ENCODE peak calls at places on chromosome 6, in four cellular contexts. I is mesendoderm, R is IMR-90, Y is H1. X is an unnamed sample. For H3K79me1, the result is how much of the 10 kb centered on the place peaks cover.

GRCh38 chr6:170590725-170591124 is 6.3 kb upstream of the PDCD2 start:
- DNase-seq in I (no peak), R (no peak), Y (no peak), X (no peak)

GRCh38 chr6:45666844-45667243 is 289.1 kb upstream of the SUPT3H start:
- DNase-seq in I (no peak), R (peak), Y (no peak), X (no peak)

GRCh38 chr6:3843379-3844096 is 5.6 kb upstream of the FAM50B start:
- DNase-seq in I (no peak), R (no peak), Y (no peak), X (no peak)

GRCh38 chr6:101230866-101231265 is 162.6 kb upstream of the GRIK2 start:
- DNase-seq in I (no peak), R (no peak), Y (no peak), X (no peak)

GRCh38 chr6:89079611-89080213 is 839 bp upstream of the PNRC1 start:
- DNase-seq in I (peak), R (peak), Y (no peak), X (no peak)

GRCh38 chr6:113018351-113019151 is 671.4 kb downstream of the RFPL4B start:
- DNase-seq in I (no peak), R (peak), Y (no peak), X (no peak)

GRCh38 chr6:31815025-31815838 is at the start of the genes HSPA1A and HSPA1L:
- DNase-seq in I (peak), R (peak), Y (peak), X (peak)

GRCh38 chr6:136037246-136037884 is 185.9 kb downstream of the PDE7B start:
- DNase-seq in I (no peak), R (peak), Y (no peak), X (no peak)

GRCh38 chr6:52375780-52376556 is 14.0 kb downstream of the PAQR8 start:
- DNase-seq in I (no peak), R (no peak), Y (no peak), X (no peak)

GRCh38 chr6:84728602-84729001 is 35.8 kb downstream of the TBX18 start:
- DNase-seq in I (peak), R (peak), Y (no peak), X (no peak)

GRCh38 chr6:80163754-80164187 is 57.3 kb downstream of the BCKDHB start:
- DNase-seq in I (peak), R (peak), Y (no peak), X (no peak)

GRCh38 chr6:89792881-89793280 is 26.7 kb downstream of the MDN1 start:
- DNase-seq in I (peak), R (peak), Y (no peak), X (peak)

GRCh38 chr6:49052901-49053300 is 410.2 kb downstream of the MMUT start:
- DNase-seq in I (no peak), R (no peak), Y (no peak), X (no peak)

GRCh38 chr6:116764557-116764960 is 960 bp downstream of the FAM162B start:
- DNase-seq in I (peak), R (peak), Y (no peak), X (peak)

GRCh38 chr6:28643017-28643740 is 117.5 kb downstream of the GPX5 start:
- DNase-seq in I (peak), R (peak), Y (peak), X (peak)

GRCh38 chr6:113184291-113184690 is 672.9 kb upstream of the MARCKS start:
- DNase-seq in I (no peak), R (peak), Y (no peak), X (no peak)

GRCh38 chr6:139567095-139567494 is 192.6 kb upstream of the CITED2 start:
- DNase-seq in I (no peak), R (no peak), Y (no peak), X (no peak)

GRCh38 chr6:100176321-100176950 is 182.4 kb upstream of the MCHR2 start:
- DNase-seq in I (peak), R (peak), Y (no peak), X (no peak)

GRCh38 chr6:40482532-40482931 is 104.6 kb downstream of the LRFN2 start:
- DNase-seq in I (peak), R (no peak), Y (no peak), X (peak)

GRCh38 chr6:63516186-63516944 is 55.9 kb upstream of the LOC128125822 start:
- DNase-seq in I (no peak), R (no peak), Y (no peak), X (no peak)

GRCh38 chr6:133724726-133725125 is 164.2 kb upstream of the TCF21 start:
- DNase-seq in I (peak), R (peak), Y (no peak), X (no peak)

GRCh38 chr6:156686429-156686939 is 90.7 kb upstream of the ARID1B start:
- DNase-seq in I (peak), R (peak), Y (no peak), X (peak)

GRCh38 chr6:169938262-169938701 is 186.9 kb downstream of the ERMARD start:
- DNase-seq in I (no peak), R (no peak), Y (no peak), X (no peak)

GRCh38 chr6:73343164-73343563 is 10.9 kb downstream of the DPPA5 start:
- DNase-seq in I (no peak), R (no peak), Y (no peak), X (no peak)

GRCh38 chr6:168035661-168036616 is 38.5 kb downstream of the KIF25 start:
- DNase-seq in I (peak), R (peak), Y (no peak), X (no peak)

GRCh38 chr6:129647044-129647443 is 62.9 kb downstream of the ARHGAP18 start:
- DNase-seq in I (no peak), R (no peak), Y (no peak), X (no peak)

GRCh38 chr6:134692008-134692407 is 257.9 kb downstream of the ALDH8A1 start:
- DNase-seq in I (no peak), R (no peak), Y (no peak), X (no peak)

GRCh38 chr6:130054725-130055124 is 36.3 kb downstream of the L3MBTL3 start:
- DNase-seq in I (no peak), R (no peak), Y (no peak), X (no peak)

GRCh38 chr6:151034825-151035781 is 169.6 kb downstream of the MTHFD1L start:
- DNase-seq in I (no peak), R (no peak), Y (no peak), X (no peak)

GRCh38 chr6:13101409-13101808 is 226.9 kb downstream of the TBC1D7 start:
- DNase-seq in I (no peak), R (no peak), Y (no peak), X (no peak)

GRCh38 chr6:13098006-13098405 is 230.3 kb downstream of the TBC1D7 start:
- DNase-seq in I (no peak), R (no peak), Y (no peak), X (no peak)

GRCh38 chr6:13101985-13102384 is 226.4 kb downstream of the TBC1D7 start:
- DNase-seq in I (no peak), R (no peak), Y (no peak), X (no peak)

GRCh38 chr6:13098808-13099570 is 229.3 kb downstream of the TBC1D7 start:
- DNase-seq in I (no peak), R (no peak), Y (no peak), X (no peak)

GRCh38 chr6:13099771-13100170 is 228.6 kb downstream of the TBC1D7 start:
- DNase-seq in I (no peak), R (no peak), Y (no peak), X (no peak)
- H4K5ac ChIP-seq in I (no peak), R (no peak), Y (no peak), X (no peak)

DNA sequence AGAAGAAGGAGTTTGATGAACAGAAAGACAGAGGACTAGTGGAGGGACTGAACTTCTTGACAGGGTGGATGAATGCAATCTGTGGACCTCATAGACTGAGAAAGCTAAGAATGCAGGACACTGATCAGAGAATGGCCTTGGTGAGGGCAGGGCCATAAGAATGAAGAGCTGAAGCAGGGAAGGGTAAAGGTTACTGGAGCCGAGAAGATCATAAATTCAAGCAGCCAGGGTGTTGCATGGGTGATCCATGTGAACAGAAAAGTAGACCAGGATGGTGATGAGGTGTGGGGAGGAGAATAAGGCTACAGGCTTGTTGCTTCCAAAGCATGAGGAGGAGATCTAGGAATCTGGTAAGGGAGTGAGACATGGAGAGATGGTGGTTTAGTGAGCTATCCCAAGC is 295.9 kb downstream of the ADGB start:
- DNase-seq in I (no peak), R (no peak), Y (no peak), X (no peak)
- H3K79me1 ChIP-seq in I (under half), R (under half), Y (under half), X (under half)

DNA sequence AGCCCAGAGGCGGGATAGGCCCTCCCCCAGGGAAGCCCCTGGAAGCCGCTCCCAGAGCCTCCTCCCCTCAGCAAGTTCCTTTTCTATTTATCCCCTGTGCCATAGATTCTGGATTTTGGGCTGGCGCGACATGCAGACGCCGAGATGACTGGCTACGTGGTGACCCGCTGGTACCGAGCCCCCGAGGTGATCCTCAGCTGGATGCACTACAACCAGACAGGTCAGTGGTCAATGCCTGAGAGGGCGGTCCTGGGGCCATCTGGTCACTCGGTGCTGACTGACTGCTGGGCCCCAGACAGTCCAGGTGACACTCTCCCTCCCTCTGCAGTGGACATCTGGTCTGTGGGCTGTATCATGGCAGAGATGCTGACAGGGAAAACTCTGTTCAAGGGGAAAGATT is 6.2 kb downstream of the MAPK13 start:
- DNase-seq in I (no peak), R (no peak), Y (no peak), X (no peak)
- H3K27ac ChIP-seq in I (no peak), R (no peak), Y (no peak), X (no peak)

GRCh38 chr6:13916230-13916944 is 8.4 kb upstream of the RNF182 start:
- DNase-seq in I (no peak), R (peak), Y (no peak), X (no peak)
- H4K5ac ChIP-seq in I (no peak), R (no peak), Y (no peak), X (no peak)

X was measured in H9.